ENCODE peak calls at places on chromosome 16, in four cellular contexts. D is H1, S is A549, T is HepG2. X is an unnamed sample.

GRCh38 chr16:68386628-68387027 is 61.7 kb downstream of the SMPD3 start:
- DNase-seq in D (no peak), S (no peak), T (no peak), X (no peak)

GRCh38 chr16:4868573-4868972 is 21.3 kb downstream of the UBN1 start:
- DNase-seq in D (no peak), S (no peak), T (no peak), X (no peak)

GRCh38 chr16:85083051-85083639 is 29.1 kb downstream of the CIBAR2 start:
- DNase-seq in D (peak), S (no peak), T (no peak), X (no peak)

GRCh38 chr16:1932050-1933028 is 10.7 kb downstream of the MSRB1 start:
- DNase-seq in D (no peak), S (peak), T (peak), X (no peak)

GRCh38 chr16:154223-155030 is 2.0 kb downstream of the HBZ start:
- DNase-seq in D (no peak), S (no peak), T (no peak), X (peak)

GRCh38 chr16:1372292-1372950 is 20.7 kb downstream of the GNPTG start:
- DNase-seq in D (no peak), S (no peak), T (no peak), X (no peak)

GRCh38 chr16:78200023-78200389 is 100.6 kb downstream of the WWOX start:
- DNase-seq in D (no peak), S (no peak), T (no peak), X (no peak)

GRCh38 chr16:15450624-15451023 is 16.2 kb downstream of the BMERB1 start:
- DNase-seq in D (no peak), S (no peak), T (no peak), X (no peak)

GRCh38 chr16:69346683-69347082 is 4.9 kb downstream of the TMED6 start:
- DNase-seq in D (no peak), S (no peak), T (no peak), X (no peak)

GRCh38 chr16:26161461-26162180 is 469.9 kb downstream of the HS3ST4 start:
- DNase-seq in D (no peak), S (no peak), T (no peak), X (no peak)

GRCh38 chr16:73671102-73671501 is 623.2 kb upstream of the ZFHX3 start:
- DNase-seq in D (no peak), S (no peak), T (no peak), X (no peak)

GRCh38 chr16:88883117-88883895 is 16.8 kb upstream of the PABPN1L start:
- DNase-seq in D (no peak), S (no peak), T (no peak), X (no peak)

GRCh38 chr16:82852388-82852998 is 225.7 kb downstream of the CDH13 start:
- DNase-seq in D (no peak), S (no peak), T (no peak), X (no peak)

GRCh38 chr16:56589141-56590039 is at the start of gene MT3:
- DNase-seq in D (no peak), S (no peak), T (no peak), X (no peak)

GRCh38 chr16:66240088-66240487 is 126.4 kb upstream of the CDH5 start:
- DNase-seq in D (no peak), S (no peak), T (no peak), X (no peak)

GRCh38 chr16:84741351-84741791 is 41.6 kb downstream of the USP10 start:
- DNase-seq in D (no peak), S (no peak), T (no peak), X (no peak)

GRCh38 chr16:80063028-80063767 is 462.7 kb upstream of the MAF start:
- DNase-seq in D (no peak), S (no peak), T (no peak), X (no peak)

GRCh38 chr16:1363501-1364041 is 11.8 kb downstream of the GNPTG start:
- DNase-seq in D (peak), S (peak), T (peak), X (peak)

GRCh38 chr16:29315046-29315445 is 91.5 kb downstream of the NPIPB11 start:
- DNase-seq in D (no peak), S (no peak), T (no peak), X (no peak)

GRCh38 chr16:17131351-17131750 is 339.4 kb downstream of the XYLT1 start:
- DNase-seq in D (no peak), S (no peak), T (no peak), X (no peak)

GRCh38 chr16:88651989-88652762 is 1.3 kb upstream of the CYBA start:
- DNase-seq in D (no peak), S (no peak), T (no peak), X (no peak)

GRCh38 chr16:53542283-53542682 is 39.3 kb upstream of the AKTIP start:
- DNase-seq in D (peak), S (no peak), T (no peak), X (no peak)

GRCh38 chr16:20903116-20903888 is 2.7 kb downstream of the LYRM1 start:
- DNase-seq in D (no peak), S (no peak), T (no peak), X (no peak)

GRCh38 chr16:83847371-83848225 is 39.8 kb downstream of the HSBP1 start:
- DNase-seq in D (no peak), S (no peak), T (no peak), X (no peak)

GRCh38 chr16:96935-97381 is 18.9 kb downstream of the MPG start:
- DNase-seq in D (peak), S (peak), T (peak), X (peak)

GRCh38 chr16:75860654-75861053 is 134.4 kb upstream of the CPHXL start:
- DNase-seq in D (no peak), S (no peak), T (peak), X (no peak)

GRCh38 chr16:78146807-78147206 is 47.4 kb downstream of the WWOX start:
- DNase-seq in D (no peak), S (no peak), T (no peak), X (no peak)

GRCh38 chr16:89358030-89359005 is 132.0 kb downstream of the ANKRD11 start:
- DNase-seq in D (no peak), S (no peak), T (no peak), X (no peak)

GRCh38 chr16:82185012-82185411 is 15.0 kb upstream of the MPHOSPH6 start:
- DNase-seq in D (no peak), S (no peak), T (no peak), X (no peak)

GRCh38 chr16:29875206-29875605 is 12.2 kb upstream of the CDIPT start:
- DNase-seq in D (no peak), S (no peak), T (no peak), X (no peak)

GRCh38 chr16:67942510-67943255 is 1.2 kb downstream of the LCAT start:
- DNase-seq in D (no peak), S (no peak), T (peak), X (no peak)

GRCh38 chr16:56360117-56361008 is 65.0 kb downstream of the AMFR start:
- DNase-seq in D (no peak), S (no peak), T (no peak), X (no peak)

GRCh38 chr16:9516444-9516843 is 425.0 kb downstream of the HAPSTR1 start:
- DNase-seq in D (no peak), S (no peak), T (no peak), X (no peak)

GRCh38 chr16:9008335-9009260 is 44.9 kb upstream of the USP7 start:
- DNase-seq in D (peak), S (peak), T (peak), X (peak)

GRCh38 chr16:53257001-53257400 is 177.3 kb upstream of the RBL2 start:
- DNase-seq in D (no peak), S (no peak), T (no peak), X (no peak)

DNA sequence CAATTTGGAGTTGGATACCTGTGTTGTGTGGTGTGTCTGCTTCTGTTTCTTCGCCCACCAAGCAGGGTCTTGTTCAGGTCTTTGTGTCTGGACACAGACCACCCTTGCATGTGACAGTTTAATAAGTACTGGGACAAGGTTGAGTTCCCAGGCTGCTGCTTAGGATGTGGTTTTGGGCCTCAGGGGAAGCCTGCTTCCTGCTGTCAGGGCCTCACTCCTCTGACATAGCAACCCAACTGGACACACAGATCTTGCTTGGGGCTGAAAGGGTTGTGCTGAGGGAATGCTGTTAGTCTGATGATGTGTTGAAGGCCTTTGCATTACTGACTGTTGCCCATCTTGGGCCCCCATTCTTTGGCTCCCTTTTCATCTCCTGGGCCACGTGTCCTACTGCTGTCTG is 4.8 kb upstream of the TGFB1I1 start:
- DNase-seq in D (no peak), S (no peak), T (no peak), X (no peak)
- H3K4me2 ChIP-seq in D (no peak), S (no peak), T (no peak), X (no peak)

GRCh38 chr16:50083996-50084395 is 18.2 kb downstream of the HEATR3 start:
- DNase-seq in D (no peak), S (no peak), T (no peak), X (no peak)
- TF ChIP-seq RNF2 in D (no peak), S (no peak), T (no peak), X (no peak)

DNA sequence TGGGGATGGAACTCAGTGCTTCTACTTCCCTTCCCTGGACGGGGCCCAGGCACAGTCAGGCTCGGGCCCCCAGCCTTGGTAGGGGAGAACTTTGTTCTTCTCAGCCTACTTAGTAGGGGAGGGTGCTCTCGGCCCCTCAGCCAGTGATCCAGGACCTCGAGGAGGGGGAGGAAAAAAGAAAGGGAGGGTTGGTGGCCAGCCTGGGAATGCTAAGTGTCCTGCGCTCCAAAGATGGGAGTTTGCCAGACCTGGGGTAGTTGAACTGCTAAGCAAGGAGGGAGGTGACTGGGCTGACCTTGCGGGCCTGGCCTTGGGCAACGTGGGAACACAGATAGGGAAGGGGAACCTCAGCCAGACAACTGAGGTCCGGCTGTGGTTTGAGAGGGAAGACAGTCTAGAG is 12.2 kb downstream of the ADGRG1 start:
- DNase-seq in D (no peak), S (no peak), T (no peak), X (no peak)
- H3K4me2 ChIP-seq in D (no peak), S (no peak), T (no peak), X (no peak)

DNA sequence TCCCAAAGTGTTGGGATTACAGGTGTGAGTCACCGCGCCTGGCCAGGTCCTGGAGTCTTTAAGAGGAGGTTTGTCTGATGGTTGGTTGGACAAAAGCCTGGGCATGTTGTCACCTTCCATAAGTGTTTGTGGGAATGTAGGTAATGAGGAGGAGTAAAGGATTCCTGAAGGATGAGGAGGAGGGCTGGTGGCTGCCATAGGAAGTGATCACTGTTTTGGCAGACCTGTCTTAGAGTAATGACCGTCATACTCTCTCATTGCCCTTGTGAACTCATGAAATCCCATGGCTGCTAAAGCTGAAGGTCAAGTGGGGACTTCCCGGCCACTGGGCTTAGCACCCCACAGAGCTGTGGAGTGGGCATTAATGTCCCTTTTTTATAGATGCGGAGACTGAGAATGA is 40.5 kb downstream of the TENT4B start:
- DNase-seq in D (no peak), S (no peak), T (no peak), X (no peak)
- TF ChIP-seq RNF2 in D (no peak), S (no peak), T (no peak), X (no peak)

DNA sequence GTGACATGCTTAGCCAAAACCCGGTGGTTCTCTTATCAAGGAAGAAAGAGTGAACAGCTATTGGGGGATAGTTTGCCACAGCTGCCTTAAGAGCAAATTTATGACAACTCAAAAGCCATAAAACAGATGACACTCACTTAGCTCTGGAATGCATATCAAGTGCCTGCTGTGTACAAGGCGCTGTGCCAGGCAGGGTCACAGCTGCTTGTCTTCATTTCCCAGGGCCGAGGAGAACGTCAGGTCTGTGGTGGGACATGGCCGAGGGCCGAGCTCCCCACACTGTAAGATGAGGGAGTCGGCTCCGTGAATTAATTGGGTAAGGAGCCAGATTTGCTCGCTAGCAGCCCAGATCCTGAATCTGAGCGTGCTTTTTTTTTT is 14.0 kb downstream of the EEF2K start:
- DNase-seq in D (no peak), S (no peak), T (no peak), X (no peak)
- H3K4me2 ChIP-seq in D (no peak), S (no peak), T (no peak), X (no peak)

GRCh38 chr16:86611517-86611840 is 33.1 kb downstream of the FOXL1 start:
- DNase-seq in D (no peak), S (no peak), T (no peak), X (no peak)
- TF ChIP-seq RNF2 in D (no peak), S (no peak), T (no peak), X (no peak)

DNA sequence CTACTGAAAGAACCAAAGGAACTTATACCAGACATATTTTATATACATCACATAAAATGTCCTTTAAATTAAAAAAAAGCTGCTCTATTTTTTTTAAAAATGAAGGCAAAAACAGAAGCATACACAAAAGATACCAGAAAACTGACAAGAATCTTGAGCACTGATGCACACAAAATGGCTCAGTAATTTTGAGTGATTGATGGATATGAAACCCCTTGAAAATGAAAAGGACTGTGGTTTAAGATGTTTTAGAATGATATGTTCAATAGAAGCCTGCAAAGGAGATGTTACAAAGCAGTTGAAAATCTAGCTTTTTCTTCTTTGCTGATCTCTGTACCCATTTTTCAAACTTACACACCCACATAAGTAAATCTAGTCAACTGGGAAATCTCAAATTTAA is 2.7 kb downstream of the C16orf87 start:
- DNase-seq in D (no peak), S (no peak), T (no peak), X (no peak)
- H3K4me2 ChIP-seq in D (no peak), S (peak), T (peak), X (no peak)